ENCODE peak calls at places on chromosomes 13 and 19, in six cellular contexts. W is heart left ventricle, G is stomach, C is psoas muscle, E is tibial artery, L is kidney epithelial cell. I is an unnamed sample.

GRCh38 chr19:38478273-38478971 is 44.9 kb downstream of the RYR1 start:
- DNase-seq in W (no peak), G (no peak), C (no peak), E (no peak), L (no peak), I (no peak)

GRCh38 chr13:21138561-21138960 is 37.8 kb downstream of the SKA3 start:
- DNase-seq in W (no peak), G (no peak), C (no peak), E (no peak), L (no peak), I (no peak)

GRCh38 chr13:26272621-26273020 is 18.7 kb downstream of the CDK8 start:
- DNase-seq in W (no peak), G (no peak), C (no peak), E (no peak), L (no peak), I (no peak)

GRCh38 chr19:47229674-47230121 is 1.3 kb downstream of the BBC3 start:
- DNase-seq in W (no peak), G (no peak), C (no peak), E (no peak), L (no peak), I (no peak)

GRCh38 chr13:51523082-51523518 is 61.2 kb upstream of the WDFY2 start:
- DNase-seq in W (peak), G (no peak), C (peak), E (no peak), L (peak), I (no peak)

GRCh38 chr19:18202759-18203407 is 959 bp downstream of the RAB3A start:
- DNase-seq in W (peak), G (no peak), C (peak), E (no peak), L (no peak), I (no peak)

GRCh38 chr13:106573855-106574254 is 5.9 kb upstream of the ARGLU1 start:
- DNase-seq in W (peak), G (peak), C (peak), E (peak), L (no peak), I (no peak)

GRCh38 chr13:59463023-59463422 is 700.7 kb downstream of the DIAPH3 start:
- DNase-seq in W (no peak), G (no peak), C (no peak), E (no peak), L (no peak), I (no peak)

GRCh38 chr19:46147166-46147740 is 785 bp upstream of the IGFL2 start:
- DNase-seq in W (no peak), G (no peak), C (no peak), E (no peak), L (no peak), I (no peak)

GRCh38 chr19:919157-920050 is 2.3 kb downstream of the KISS1R start:
- DNase-seq in W (no peak), G (no peak), C (no peak), E (no peak), L (no peak), I (no peak)

GRCh38 chr13:100269837-100270236 is 180.9 kb downstream of the PCCA start:
- DNase-seq in W (peak), G (peak), C (peak), E (peak), L (no peak), I (no peak)

GRCh38 chr19:35123573-35123972 is 8.0 kb downstream of the FXYD3 start:
- DNase-seq in W (peak), G (peak), C (peak), E (peak), L (no peak), I (no peak)

GRCh38 chr19:6996810-6997209 is 24.4 kb downstream of the MBD3L2B start:
- DNase-seq in W (no peak), G (no peak), C (no peak), E (no peak), L (no peak), I (no peak)

GRCh38 chr13:59391696-59392095 is 772.0 kb downstream of the DIAPH3 start:
- DNase-seq in W (peak), G (peak), C (no peak), E (no peak), L (no peak), I (peak)

GRCh38 chr13:20160346-20161274 is at the start of gene GJA3:
- DNase-seq in W (peak), G (no peak), C (no peak), E (no peak), L (no peak), I (peak)

GRCh38 chr19:1989513-1990229 is 25.8 kb downstream of the BTBD2 start:
- DNase-seq in W (no peak), G (no peak), C (peak), E (no peak), L (no peak), I (no peak)

GRCh38 chr19:45716314-45717130 is 14.2 kb downstream of the FBXO46 start:
- DNase-seq in W (no peak), G (no peak), C (no peak), E (no peak), L (no peak), I (no peak)

GRCh38 chr13:40120288-40120687 is 464.8 kb downstream of the COG6 start:
- DNase-seq in W (no peak), G (no peak), C (no peak), E (no peak), L (no peak), I (no peak)

GRCh38 chr13:41470187-41470586 is 12.8 kb downstream of the RGCC start:
- DNase-seq in W (no peak), G (no peak), C (no peak), E (no peak), L (no peak), I (no peak)

GRCh38 chr13:33053397-33054066 is 37.3 kb downstream of the KL start:
- DNase-seq in W (no peak), G (no peak), C (no peak), E (no peak), L (no peak), I (no peak)

GRCh38 chr13:32376642-32377418 is 51.1 kb downstream of the N4BP2L1 start:
- DNase-seq in W (no peak), G (no peak), C (no peak), E (no peak), L (no peak), I (no peak)

GRCh38 chr13:42855416-42855815 is 74.0 kb downstream of the FAM216B start:
- DNase-seq in W (no peak), G (no peak), C (no peak), E (no peak), L (no peak), I (no peak)

GRCh38 chr13:77532983-77533382 is 2.5 kb upstream of the SCEL start:
- DNase-seq in W (no peak), G (no peak), C (no peak), E (no peak), L (no peak), I (no peak)

DNA sequence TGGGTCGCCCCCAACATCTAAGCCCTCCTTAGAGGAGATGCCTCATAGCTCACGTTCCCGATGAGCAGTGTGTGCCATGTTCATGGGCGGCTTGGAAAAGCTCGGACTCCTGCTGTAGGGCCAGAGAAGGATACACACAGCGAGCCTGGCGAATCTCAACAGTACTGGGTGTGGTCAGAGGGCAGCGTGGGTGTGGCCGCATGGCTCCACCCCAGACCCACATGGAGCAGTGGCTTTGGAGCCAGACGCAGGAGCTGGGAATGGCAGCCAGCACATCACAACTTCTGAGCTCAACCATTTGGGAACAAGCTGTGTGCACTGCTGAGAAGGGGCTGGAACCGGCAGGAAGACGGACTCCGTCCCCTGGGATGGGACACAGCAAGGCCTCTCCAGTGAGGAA is 15.6 kb downstream of the CAPS start:
- DNase-seq in W (peak), G (no peak), C (no peak), E (no peak), L (no peak), I (no peak)
- TF ChIP-seq CTCF in W (no peak), G (no peak), C (no peak), E (no peak), L (no peak), I (no peak)

GRCh38 chr13:66266348-66266747 is 963.8 kb downstream of the PCDH9 start:
- DNase-seq in W (no peak), G (no peak), C (no peak), E (no peak), L (no peak), I (no peak)

GRCh38 chr13:66264976-66265375 is 965.2 kb downstream of the PCDH9 start:
- DNase-seq in W (no peak), G (no peak), C (no peak), E (no peak), L (no peak), I (no peak)

GRCh38 chr13:66265446-66265845 is 964.7 kb downstream of the PCDH9 start:
- DNase-seq in W (no peak), G (no peak), C (no peak), E (no peak), L (no peak), I (no peak)

GRCh38 chr13:66262330-66262729 is 967.8 kb downstream of the PCDH9 start:
- DNase-seq in W (no peak), G (no peak), C (no peak), E (no peak), L (no peak), I (no peak)

DNA sequence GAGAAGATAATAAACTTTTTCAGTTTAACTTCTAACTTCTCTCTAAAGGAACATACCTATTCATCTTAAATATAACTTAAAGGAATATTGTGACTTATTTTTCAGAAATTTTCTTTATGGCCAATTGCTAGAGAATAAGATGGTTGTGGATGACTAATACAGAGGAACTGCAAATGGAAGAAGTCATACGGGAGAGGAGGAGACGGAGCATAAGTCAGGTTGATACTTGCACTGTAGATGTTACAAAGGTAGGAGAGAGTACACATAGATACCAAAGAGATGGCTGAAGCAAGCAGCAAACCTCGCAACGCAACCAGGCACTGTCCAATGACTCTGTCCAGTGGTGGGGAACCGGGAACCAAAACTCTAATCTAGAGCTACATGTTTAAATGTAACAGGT is 963.4 kb downstream of the PCDH9 start:
- DNase-seq in W (no peak), G (no peak), C (no peak), E (no peak), L (no peak), I (no peak)
- TF ChIP-seq CTCF in W (no peak), G (no peak), C (no peak), E (no peak), L (no peak), I (no peak)

DNA sequence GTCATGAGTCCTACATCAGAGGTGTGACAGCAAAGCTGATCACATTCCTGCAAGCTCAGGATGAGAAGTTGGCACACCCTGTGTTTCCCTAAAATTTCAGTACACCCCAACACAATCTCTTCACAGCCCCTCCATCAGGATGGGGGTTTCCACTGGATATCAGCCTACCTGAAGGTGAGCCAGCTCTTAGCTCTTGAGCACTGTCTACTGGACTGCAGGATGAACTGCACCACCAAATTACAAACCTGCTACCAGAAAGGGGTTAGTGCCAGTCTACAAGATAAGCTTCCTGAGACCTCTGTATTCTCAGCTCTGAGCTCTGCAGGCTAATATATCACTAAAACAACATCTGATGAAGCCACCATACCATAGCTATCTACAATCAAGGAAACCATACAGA is 1616.2 kb upstream of the SPRY2 start:
- DNase-seq in W (no peak), G (no peak), C (no peak), E (no peak), L (no peak), I (no peak)
- TF ChIP-seq CTCF in W (no peak), G (no peak), C (no peak), E (no peak), L (peak), I (no peak)

DNA sequence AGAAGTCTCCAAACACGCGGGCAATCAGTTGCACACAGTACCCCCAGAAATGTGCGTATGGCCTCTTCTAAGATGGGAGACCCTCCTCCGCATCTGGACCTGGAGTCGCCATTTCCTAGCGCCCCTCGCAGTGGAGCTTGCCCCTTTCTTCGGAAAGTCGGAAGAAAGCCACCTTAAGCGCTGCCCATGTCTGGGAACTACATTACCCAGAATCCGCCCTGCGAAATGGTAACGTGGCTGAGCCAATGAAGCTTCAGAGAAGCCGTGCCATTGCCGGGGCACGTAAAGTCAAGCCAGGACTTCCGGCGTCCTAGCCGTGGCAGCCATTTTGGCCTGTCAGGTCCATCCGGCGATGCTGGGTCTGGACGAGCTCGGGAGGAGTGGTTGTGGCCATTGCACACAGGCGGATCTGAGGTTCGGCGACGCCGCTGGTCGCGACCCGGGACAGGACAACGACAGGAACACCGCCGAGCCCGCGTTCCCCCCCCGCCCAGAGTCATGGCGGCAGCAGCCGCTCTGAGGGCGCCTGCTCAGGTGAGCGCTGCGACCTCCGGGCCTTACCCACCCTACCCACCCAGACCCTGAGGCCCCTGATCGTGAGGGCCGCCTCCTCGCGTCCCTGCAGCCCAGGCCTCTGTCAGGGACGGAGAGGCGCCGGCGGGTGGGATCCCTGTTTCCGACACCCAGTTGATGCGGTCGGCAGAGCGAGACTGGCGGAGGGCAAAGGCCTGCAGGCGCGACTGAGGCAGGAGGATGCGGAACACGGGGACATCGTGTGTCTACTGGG is at the start of gene ZNF586:
- DNase-seq in W (peak), G (peak), C (peak), E (peak), L (peak), I (peak)
- TF ChIP-seq CTCF in W (no peak), G (no peak), C (no peak), E (no peak), L (no peak), I (no peak)

GRCh38 chr19:3035542-3036118 is 6.5 kb upstream of the TLE2 start:
- DNase-seq in W (peak), G (peak), C (peak), E (peak), L (peak), I (peak)
- TF ChIP-seq CTCF in W (no peak), G (no peak), C (no peak), E (peak), L (no peak), I (no peak)

DNA sequence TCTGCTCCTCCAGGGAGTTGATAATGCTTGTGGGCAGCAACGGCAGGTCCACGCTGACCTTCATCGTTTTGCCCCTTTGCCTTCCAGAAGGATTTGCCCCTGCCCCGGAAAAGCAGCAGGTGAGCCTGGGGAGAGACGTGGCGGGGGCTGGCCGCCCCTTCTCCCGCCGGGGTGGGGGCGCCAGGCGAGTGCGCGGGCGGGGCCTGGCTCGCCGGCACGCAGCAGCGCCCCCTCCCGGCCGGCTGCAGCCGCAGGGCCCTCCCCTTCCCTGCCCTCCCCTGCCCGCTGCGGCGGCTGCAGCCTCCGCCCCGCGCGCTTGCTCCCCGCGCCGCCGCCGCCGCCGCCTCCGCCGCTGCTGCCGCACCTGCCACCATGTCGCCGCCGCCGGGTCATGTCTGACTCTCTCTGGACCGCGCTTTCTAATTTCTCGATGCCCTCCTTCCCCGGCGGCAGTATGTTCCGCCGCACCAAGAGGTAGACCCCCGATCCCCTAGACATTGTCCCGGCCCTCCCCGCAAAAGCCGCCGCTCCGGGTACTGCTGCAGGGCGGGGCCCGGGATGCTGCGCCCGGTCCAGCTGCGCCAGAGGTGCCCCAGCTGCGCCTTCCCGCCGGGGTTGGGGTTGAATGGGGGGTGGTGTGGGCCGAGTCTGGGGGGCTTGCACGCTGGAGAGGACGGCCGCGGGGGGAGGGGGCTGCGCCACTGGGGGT is at the start of gene MAST1:
- DNase-seq in W (no peak), G (peak), C (peak), E (no peak), L (no peak), I (peak)
- TF ChIP-seq CTCF in W (no peak), G (peak), C (peak), E (peak), L (no peak), I (peak)

I was measured in GM13976.